ENCODE peak calls at places on chromosomes 12 and 14, in nine cellular contexts. H is ELR, Y is left cardiac atrium, S is GM06990, I is substantia nigra, B is iPS DF 6.9, N is DMS 273 treated with DMSO at 0.1 percent for 48 hours, J is dorsolateral prefrontal cortex, C is D341Med. E is an unnamed sample.

GRCh38 chr14:41868396-41868795 is 261.7 kb downstream of the LRFN5 start:
- DNase-seq in I (no peak), N (no peak), H (no peak), B (no peak), C (no peak), Y (no peak), S (no peak), J (no peak), E (no peak)

GRCh38 chr12:50248406-50248805 is 34.9 kb downstream of the LIMA1 start:
- DNase-seq in N (peak), Y (no peak), B (no peak), H (no peak), J (no peak), C (no peak), S (no peak), I (no peak), E (no peak)

GRCh38 chr12:94545937-94546771 is 86.5 kb upstream of the CEP83 start:
- DNase-seq in J (peak), N (no peak), B (peak), S (no peak), H (peak), Y (peak), I (peak), C (peak), E (peak)

GRCh38 chr14:66443158-66443695 is 42.9 kb upstream of the CCDC196 start:
- DNase-seq in S (no peak), J (no peak), N (no peak), B (no peak), I (no peak), H (peak), C (no peak), Y (no peak), E (no peak)

GRCh38 chr12:111337371-111337770 is 31.5 kb downstream of the PHETA1 start:
- DNase-seq in N (no peak), C (no peak), J (no peak), I (no peak), H (no peak), S (no peak), B (no peak), Y (no peak), E (no peak)

GRCh38 chr14:61977217-61977616 is 215.0 kb downstream of the SNAPC1 start:
- DNase-seq in B (no peak), Y (no peak), C (no peak), I (no peak), H (peak), S (no peak), J (no peak), N (no peak), E (no peak)

GRCh38 chr14:72565200-72565599 is 328.7 kb downstream of the DPF3 start:
- DNase-seq in H (no peak), J (no peak), S (no peak), C (no peak), I (no peak), N (no peak), B (no peak), Y (peak), E (no peak)

GRCh38 chr14:73712540-73713141 is 1.5 kb downstream of the PNMA1 start:
- DNase-seq in Y (no peak), N (peak), H (peak), C (no peak), I (no peak), B (no peak), J (no peak), S (peak), E (peak)

GRCh38 chr14:55502746-55503284 is 62.4 kb upstream of the TBPL2 start:
- DNase-seq in S (no peak), B (no peak), H (no peak), Y (no peak), C (no peak), I (no peak), N (no peak), J (no peak), E (no peak)

GRCh38 chr12:119859241-119859640 is 17.9 kb downstream of the CIT start:
- DNase-seq in I (no peak), C (no peak), J (no peak), B (no peak), S (no peak), N (no peak), Y (no peak), H (no peak), E (no peak)

GRCh38 chr12:75837700-75838099 is 193.9 kb downstream of the PHLDA1 start:
- DNase-seq in S (no peak), B (no peak), N (peak), Y (no peak), H (no peak), I (no peak), J (no peak), C (peak), E (peak)

GRCh38 chr14:93430319-93430801 is 379 bp upstream of the UNC79 start:
- DNase-seq in Y (no peak), S (no peak), N (no peak), C (peak), B (peak), H (no peak), J (peak), I (peak), E (peak)

GRCh38 chr14:63174760-63175191 is 29.5 kb upstream of the RHOJ start:
- DNase-seq in S (no peak), J (no peak), Y (no peak), N (peak), B (peak), I (no peak), C (peak), H (peak), E (peak)

GRCh38 chr12:44154128-44154527 is 318.2 kb downstream of the TMEM117 start:
- DNase-seq in J (no peak), I (no peak), B (no peak), Y (no peak), S (no peak), N (peak), C (no peak), H (no peak), E (no peak)

GRCh38 chr14:104137297-104138097 is 890 bp upstream of the KIF26A start:
- DNase-seq in C (peak), H (peak), J (peak), S (peak), N (peak), Y (peak), I (peak), B (no peak), E (peak)

GRCh38 chr14:91068642-91069041 is 8.2 kb upstream of the RPS6KA5 start:
- DNase-seq in J (no peak), B (no peak), N (no peak), S (no peak), H (no peak), Y (no peak), C (no peak), I (no peak), E (no peak)

GRCh38 chr14:21084988-21085853 is 13.2 kb downstream of the ZNF219 start:
- DNase-seq in H (peak), N (no peak), B (no peak), J (no peak), S (no peak), I (no peak), Y (no peak), C (no peak), E (peak)

GRCh38 chr12:40947812-40948211 is 240.3 kb upstream of the PDZRN4 start:
- DNase-seq in H (no peak), I (no peak), S (no peak), N (no peak), J (no peak), Y (no peak), B (no peak), C (no peak), E (no peak)

GRCh38 chr12:31750747-31751039 is 21.9 kb upstream of the AMN1 start:
- DNase-seq in S (no peak), B (no peak), N (no peak), H (no peak), Y (no peak), I (no peak), C (no peak), J (no peak), E (no peak)

GRCh38 chr12:25155031-25155576 is 39.9 kb downstream of the DNAI7 start:
- DNase-seq in B (no peak), H (peak), S (peak), Y (no peak), N (no peak), C (peak), J (no peak), I (no peak), E (peak)

GRCh38 chr14:98168196-98168985 is 1103.6 kb downstream of the BCL11B start:
- DNase-seq in I (no peak), J (no peak), B (no peak), C (no peak), Y (no peak), H (no peak), N (no peak), S (no peak), E (no peak)

GRCh38 chr14:65296402-65296801 is 116.1 kb upstream of the FUT8 start:
- DNase-seq in B (no peak), H (no peak), J (no peak), S (no peak), N (no peak), C (no peak), Y (no peak), I (no peak), E (no peak)

GRCh38 chr12:122079038-122079531 is 529 bp downstream of the MLXIP start:
- DNase-seq in J (no peak), C (peak), Y (peak), H (peak), I (no peak), B (no peak), N (no peak), S (peak), E (peak)

GRCh38 chr12:85509081-85509856 is 229.2 kb downstream of the ALX1 start:
- DNase-seq in J (no peak), N (no peak), I (no peak), S (no peak), B (no peak), Y (no peak), C (no peak), H (no peak), E (no peak)

GRCh38 chr12:26017484-26018211 is 59.2 kb downstream of the RASSF8 start:
- DNase-seq in Y (no peak), S (peak), N (no peak), I (no peak), J (no peak), H (peak), B (peak), C (peak), E (peak)

GRCh38 chr12:78442454-78442801 is 422.1 kb upstream of the SYT1 start:
- DNase-seq in J (no peak), N (no peak), C (no peak), H (peak), S (no peak), I (no peak), Y (no peak), B (no peak), E (no peak)

GRCh38 chr12:1122803-1123202 is 131.8 kb downstream of the ERC1 start:
- DNase-seq in C (peak), B (no peak), J (no peak), N (no peak), H (no peak), Y (no peak), I (no peak), S (no peak), E (peak)

GRCh38 chr12:99736760-99737159 is 89.2 kb downstream of the GARIN6 start:
- DNase-seq in S (no peak), H (no peak), I (no peak), C (no peak), Y (no peak), J (no peak), N (no peak), B (no peak), E (no peak)

GRCh38 chr12:32504626-32505025 is 105.3 kb downstream of the FGD4 start:
- DNase-seq in N (no peak), Y (no peak), C (no peak), H (no peak), S (no peak), J (no peak), I (no peak), B (no peak), E (no peak)

GRCh38 chr14:80850197-80850814 is 91.2 kb downstream of the CEP128 start:
- DNase-seq in I (no peak), H (peak), J (no peak), N (peak), B (peak), S (no peak), C (no peak), Y (no peak), E (peak)